ENCODE peak calls at places on chromosomes 11 and 22, in four cellular contexts. I is glutamatergic neuron, D is bronchial epithelial cell, M is astrocyte. Q is an unnamed sample.

GRCh38 chr11:129992161-129992944 is 10.3 kb downstream of the PRDM10 start:
- DNase-seq in M (peak), I (peak), D (peak), Q (no peak)

GRCh38 chr11:56783448-56784041 is 35.0 kb upstream of the OR9G4 start:
- DNase-seq in I (no peak), D (peak), M (peak), Q (peak)

GRCh38 chr11:29231991-29232390 is 784.8 kb downstream of the KCNA4 start:
- DNase-seq in M (peak), I (no peak), D (no peak), Q (no peak)

GRCh38 chr11:118841469-118842222 is 42.0 kb upstream of the CXCR5 start:
- DNase-seq in M (no peak), D (no peak), I (no peak), Q (no peak)

GRCh38 chr11:117316197-117316961 is at the start of gene BACE1:
- DNase-seq in I (peak), D (peak), M (peak), Q (peak)

GRCh38 chr11:69475866-69476714 is 5.4 kb upstream of the LINC01488 start:
- DNase-seq in M (no peak), I (no peak), D (no peak), Q (no peak)

GRCh38 chr11:27705873-27706820 is 5.9 kb upstream of the BDNF start:
- DNase-seq in D (peak), M (peak), I (peak), Q (no peak)

GRCh38 chr22:39530692-39531331 is 1.7 kb downstream of the RPS19BP1 start:
- DNase-seq in I (no peak), M (no peak), D (peak), Q (peak)

GRCh38 chr11:46202149-46202548 is 75.3 kb upstream of the CREB3L1 start:
- DNase-seq in I (no peak), M (no peak), D (no peak), Q (no peak)

GRCh38 chr11:119531091-119531490 is 108.1 kb upstream of the THY1 start:
- DNase-seq in M (no peak), I (no peak), D (no peak), Q (no peak)

GRCh38 chr11:35040221-35040942 is 98.6 kb upstream of the CD44 start:
- DNase-seq in I (no peak), D (peak), M (peak), Q (no peak)

DNA sequence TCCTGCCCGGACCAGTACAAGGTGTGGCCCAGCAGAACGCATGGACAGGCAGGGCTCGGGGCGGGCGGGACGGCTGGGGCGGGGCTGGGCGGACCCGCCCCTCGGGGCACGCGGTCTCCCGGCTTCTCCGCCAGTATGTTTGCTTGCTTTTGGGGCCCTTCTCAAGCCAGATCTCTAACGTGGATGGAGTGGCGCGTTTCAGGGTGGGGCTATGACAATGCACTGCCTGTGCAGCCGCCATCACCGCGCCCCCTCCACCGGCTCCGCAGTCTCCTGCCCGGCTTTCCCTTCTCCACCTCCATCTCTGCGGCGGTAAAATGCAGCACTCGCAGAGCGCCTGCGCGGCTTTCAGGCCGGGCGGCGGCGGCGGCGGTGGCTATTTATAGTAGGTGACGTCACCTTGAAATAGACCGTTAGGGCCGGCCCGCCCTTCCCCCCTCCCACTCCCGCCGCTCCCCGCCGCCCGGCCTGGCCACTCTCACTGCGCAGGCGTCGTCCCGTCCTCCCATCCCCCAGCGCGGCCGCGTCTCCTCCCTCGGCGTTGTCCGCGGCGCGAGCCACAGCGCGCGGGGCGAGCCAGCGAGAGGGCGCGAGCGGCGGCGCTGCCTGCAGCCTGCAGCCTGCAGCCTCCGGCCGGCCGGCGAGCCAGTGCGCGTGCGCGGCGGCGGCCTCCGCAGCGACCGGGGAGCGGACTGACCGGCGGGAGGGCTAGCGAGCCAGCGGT is at the start of gene YWHAH:
- DNase-seq in I (peak), D (peak), M (peak), Q (peak)
- TF ChIP-seq CTCF in I (no peak), D (no peak), M (no peak), Q (no peak)

DNA sequence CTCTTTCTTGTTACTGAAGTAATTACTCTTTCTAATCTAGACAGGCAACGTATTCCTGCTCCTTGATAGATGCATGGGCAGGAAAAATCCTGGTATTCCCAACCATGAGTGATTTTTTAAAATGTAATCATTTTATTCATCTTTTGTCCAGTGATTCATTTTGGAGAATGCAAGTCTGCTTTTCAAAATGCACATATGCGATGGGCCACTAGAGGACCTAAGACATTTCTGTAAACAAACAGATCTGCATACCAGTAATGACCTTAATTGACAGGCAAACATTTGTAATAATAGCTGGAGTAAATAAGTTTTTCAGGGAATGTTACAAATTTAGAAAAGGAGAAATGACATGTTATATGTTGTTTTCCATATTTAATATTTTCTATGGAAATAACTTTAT is 1167.6 kb downstream of the JRKL start:
- DNase-seq in I (no peak), M (no peak), D (peak), Q (no peak)
- TF ChIP-seq CTCF in I (no peak), M (peak), D (no peak), Q (peak)

DNA sequence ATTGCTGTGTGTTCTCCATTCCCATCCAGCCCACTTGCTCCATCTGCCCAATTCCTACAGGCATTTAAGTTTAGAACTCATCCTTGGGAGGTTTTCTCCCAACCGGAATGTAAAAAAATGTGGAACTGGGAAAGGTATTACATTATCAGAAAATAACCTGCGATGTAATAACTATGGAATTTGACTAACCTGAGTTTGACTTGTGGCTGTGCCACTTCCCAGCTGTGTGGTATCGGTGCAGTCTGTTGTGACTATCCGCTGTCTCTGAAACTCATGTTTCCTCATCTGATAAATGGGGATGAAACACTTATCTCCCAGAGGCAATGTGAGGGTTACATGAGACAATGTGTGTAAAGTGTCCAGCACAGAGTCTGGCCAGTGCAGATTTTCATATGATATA is 77.6 kb downstream of the TENM4 start:
- DNase-seq in M (peak), D (peak), I (no peak), Q (no peak)
- TF ChIP-seq CTCF in M (no peak), D (no peak), I (no peak), Q (no peak)

GRCh38 chr11:44977493-44977984 is 26.9 kb upstream of the TP53I11 start:
- DNase-seq in I (no peak), D (peak), M (peak), Q (no peak)
- TF ChIP-seq CTCF in I (no peak), D (peak), M (peak), Q (peak)

DNA sequence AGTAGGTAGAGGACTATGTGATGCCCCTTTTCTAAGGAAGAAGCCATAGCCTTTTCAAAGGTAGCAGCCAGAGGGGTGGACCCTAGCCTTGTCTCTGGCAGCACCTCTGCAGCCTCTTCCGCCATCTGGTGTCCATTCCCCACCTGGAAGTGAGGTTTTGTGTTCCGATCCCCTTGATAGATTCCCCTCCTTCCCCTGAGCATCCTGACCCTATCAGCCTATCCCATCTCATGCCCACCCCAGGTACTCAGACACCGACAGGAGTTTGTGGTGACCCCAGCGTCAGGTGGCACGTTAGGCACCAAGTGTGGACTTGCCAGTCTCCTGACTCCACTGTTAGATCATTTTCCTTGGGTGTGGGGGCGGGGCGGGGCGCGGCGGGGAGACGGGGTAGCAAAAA is 398 bp upstream of the FAM89B start:
- DNase-seq in I (no peak), M (no peak), D (peak), Q (no peak)
- TF ChIP-seq CTCF in I (no peak), M (peak), D (peak), Q (peak)

GRCh38 chr22:28464179-28464578 is 215.5 kb downstream of the TTC28 start:
- DNase-seq in I (no peak), D (no peak), M (no peak), Q (no peak)

GRCh38 chr22:28462041-28462440 is 217.6 kb downstream of the TTC28 start:
- DNase-seq in M (no peak), D (no peak), I (no peak), Q (no peak)
- TF ChIP-seq CTCF in M (no peak), D (no peak), I (no peak), Q (no peak)

DNA sequence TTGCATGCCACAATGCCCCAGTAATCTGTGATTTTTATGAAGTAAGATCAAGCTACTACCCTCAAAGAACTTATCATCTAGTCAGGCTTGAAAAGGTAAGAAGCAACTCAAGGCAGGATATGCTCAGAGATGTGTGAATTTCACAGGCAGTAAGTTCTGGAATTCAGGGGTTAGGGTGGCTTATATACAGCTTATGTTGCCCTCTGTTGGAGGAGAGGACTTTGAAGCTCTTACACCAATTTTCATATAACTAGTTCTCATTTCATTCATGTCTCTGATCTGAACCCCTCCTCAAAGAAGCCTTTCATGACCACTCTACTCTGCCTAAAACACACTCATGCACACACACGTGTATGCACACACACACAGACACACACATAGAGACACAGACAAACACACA is 220.5 kb upstream of the ZBED5 start:
- DNase-seq in I (no peak), M (no peak), D (peak), Q (no peak)
- TF ChIP-seq CTCF in I (no peak), M (peak), D (no peak), Q (no peak)

Q was measured in neural crest cell.